ENCODE peak calls at places on chromosomes 13 and 19, in ten cellular contexts. O, T, D, P, H, W, Y, I, Q and X are unnamed samples.

GRCh38 chr19:32387701-32388392 is 17.7 kb upstream of the DPY19L3 start:
- DNase-seq in O (no peak), T (peak), D (peak), P (no peak), H (no peak), W (peak), Y (peak), I (no peak), Q (peak), X (no peak)

GRCh38 chr19:41546386-41546789 is 29.6 kb upstream of the CEACAM21 start:
- DNase-seq in O (no peak), T (no peak), D (no peak), P (peak), H (no peak), W (peak), Y (peak), I (no peak), Q (peak), X (no peak)

GRCh38 chr13:46479286-46479685 is 73.7 kb upstream of the LRCH1 start:
- DNase-seq in O (no peak), T (no peak), D (no peak), P (no peak), H (no peak), W (no peak), Y (no peak), I (no peak), Q (no peak), X (no peak)

GRCh38 chr19:48351341-48351752 is 12.4 kb downstream of the TMEM143 start:
- DNase-seq in O (no peak), T (peak), D (peak), P (peak), H (peak), W (peak), Y (peak), I (peak), Q (peak), X (no peak)

GRCh38 chr13:76783798-76784197 is 102.4 kb downstream of the KCTD12 start:
- DNase-seq in O (no peak), T (no peak), D (no peak), P (no peak), H (no peak), W (no peak), Y (no peak), I (no peak), Q (no peak), X (no peak)

GRCh38 chr19:51777570-51778460 is 16.8 kb downstream of the FPR2 start:
- DNase-seq in O (no peak), T (peak), D (peak), P (peak), H (peak), W (peak), Y (peak), I (peak), Q (peak), X (peak)

GRCh38 chr13:80048802-80049201 is 292.1 kb downstream of the SPRY2 start:
- DNase-seq in O (peak), T (peak), D (peak), P (peak), H (no peak), W (peak), Y (peak), I (peak), Q (peak), X (peak)

GRCh38 chr13:30926781-30927180 is 5.7 kb upstream of the TEX26 start:
- DNase-seq in O (no peak), T (no peak), D (no peak), P (no peak), H (no peak), W (no peak), Y (no peak), I (no peak), Q (no peak), X (no peak)

GRCh38 chr13:26494591-26494990 is 62.9 kb upstream of the WASF3 start:
- DNase-seq in O (no peak), T (no peak), D (no peak), P (no peak), H (no peak), W (no peak), Y (no peak), I (no peak), Q (no peak), X (no peak)

GRCh38 chr13:77390391-77390790 is 63.5 kb upstream of the MYCBP2 start:
- DNase-seq in O (no peak), T (no peak), D (no peak), P (no peak), H (no peak), W (no peak), Y (peak), I (no peak), Q (no peak), X (no peak)

GRCh38 chr13:74662895-74663294 is 528.7 kb upstream of the KLF12 start:
- DNase-seq in O (no peak), T (peak), D (no peak), P (no peak), H (no peak), W (peak), Y (no peak), I (peak), Q (peak), X (no peak)

GRCh38 chr19:29118384-29118783 is 94.6 kb downstream of the UQCRFS1 start:
- DNase-seq in O (no peak), T (peak), D (no peak), P (no peak), H (no peak), W (no peak), Y (no peak), I (no peak), Q (no peak), X (no peak)

GRCh38 chr13:109985871-109986270 is 199.5 kb upstream of the IRS2 start:
- DNase-seq in O (no peak), T (no peak), D (no peak), P (no peak), H (no peak), W (no peak), Y (no peak), I (no peak), Q (no peak), X (no peak)

GRCh38 chr13:109979186-109979585 is 192.8 kb upstream of the IRS2 start:
- DNase-seq in O (no peak), T (no peak), D (no peak), P (no peak), H (no peak), W (no peak), Y (no peak), I (no peak), Q (no peak), X (no peak)

GRCh38 chr13:109977212-109977968 is 191.0 kb upstream of the IRS2 start:
- DNase-seq in O (no peak), T (no peak), D (no peak), P (peak), H (no peak), W (no peak), Y (no peak), I (no peak), Q (no peak), X (no peak)

GRCh38 chr13:109976206-109976997 is 190.0 kb upstream of the IRS2 start:
- DNase-seq in O (no peak), T (no peak), D (no peak), P (no peak), H (no peak), W (no peak), Y (no peak), I (no peak), Q (no peak), X (no peak)

GRCh38 chr13:109981000-109981399 is 194.6 kb upstream of the IRS2 start:
- DNase-seq in O (no peak), T (no peak), D (no peak), P (no peak), H (no peak), W (no peak), Y (no peak), I (no peak), Q (no peak), X (no peak)
- TF ChIP-seq CTCF in O (no peak), T (no peak), D (no peak), P (no peak), H (no peak), W (no peak), Y (no peak), I (no peak), Q (no peak), X (no peak)

DNA sequence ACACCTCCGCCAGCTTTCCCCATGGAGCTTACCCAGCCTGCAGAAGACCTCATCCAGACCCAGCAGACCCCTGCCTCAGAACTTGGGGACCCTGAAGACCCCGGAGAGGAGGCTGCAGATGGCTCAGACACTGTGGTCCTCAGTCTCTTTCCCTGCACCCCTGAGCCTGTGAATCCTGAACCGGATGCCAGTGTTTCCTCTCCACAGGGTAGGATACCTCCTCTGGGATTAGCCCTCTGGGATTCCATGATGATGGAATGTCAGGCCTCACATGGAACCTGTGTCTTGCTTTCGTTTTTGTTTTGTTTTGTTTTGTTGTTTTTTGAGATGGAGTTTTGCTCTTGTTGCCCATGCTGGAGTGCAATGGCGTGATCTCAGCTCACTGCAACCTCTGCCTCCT is 1.9 kb downstream of the RFXANK start:
- DNase-seq in O (no peak), T (no peak), D (no peak), P (no peak), H (no peak), W (no peak), Y (no peak), I (no peak), Q (no peak), X (no peak)
- H3K4me3 ChIP-seq in O (no peak), T (no peak), D (no peak), P (peak), H (no peak), W (no peak), Y (peak), I (no peak), Q (no peak), X (peak)

GRCh38 chr13:21849323-21849722 is 178.4 kb downstream of the FGF9 start:
- DNase-seq in O (no peak), T (peak), D (no peak), P (no peak), H (no peak), W (peak), Y (peak), I (no peak), Q (peak), X (peak)
- TF ChIP-seq CTCF in O (peak), T (peak), D (peak), P (peak), H (peak), W (peak), Y (peak), I (peak), Q (no peak), X (peak)

DNA sequence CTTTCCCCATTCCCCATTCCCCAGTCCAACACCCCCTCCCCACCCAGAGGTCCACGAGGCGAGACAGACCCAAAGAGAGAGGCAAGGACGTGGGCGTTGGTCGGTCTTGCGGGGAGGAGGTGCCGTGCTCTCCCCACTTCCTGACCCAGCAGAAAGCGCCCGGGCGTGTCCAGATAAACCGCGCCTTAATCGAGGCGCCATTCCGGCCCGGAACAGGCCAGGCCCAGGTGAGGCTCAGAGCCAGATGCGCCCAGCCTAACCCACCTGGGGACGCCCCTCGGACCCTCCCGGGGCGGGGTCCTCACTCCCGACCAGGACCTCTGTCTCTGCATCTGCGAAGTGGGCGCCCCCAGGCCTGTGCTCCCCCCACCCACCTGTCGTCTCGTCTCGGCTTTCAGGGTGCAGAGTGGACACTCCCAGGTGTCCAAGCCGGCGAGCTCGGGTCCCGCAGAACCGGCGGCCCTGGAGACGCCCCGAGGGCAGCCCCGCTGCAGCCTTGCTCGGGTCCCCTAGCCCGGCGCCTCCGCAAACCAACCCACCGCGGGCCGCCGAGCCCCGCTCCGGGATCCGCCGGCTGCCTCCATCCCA is 5.1 kb upstream of the ONECUT3 start:
- DNase-seq in O (no peak), T (no peak), D (no peak), P (no peak), H (no peak), W (no peak), Y (no peak), I (no peak), Q (peak), X (no peak)
- H3K4me3 ChIP-seq in O (no peak), T (no peak), D (no peak), P (no peak), H (peak), W (no peak), Y (no peak), I (no peak), Q (no peak), X (no peak)

GRCh38 chr13:23718916-23719470 is 148.8 kb downstream of the TNFRSF19 start:
- DNase-seq in O (no peak), T (no peak), D (no peak), P (no peak), H (no peak), W (no peak), Y (no peak), I (no peak), Q (no peak), X (no peak)

GRCh38 chr13:23711355-23711754 is 141.1 kb downstream of the TNFRSF19 start:
- DNase-seq in O (no peak), T (no peak), D (no peak), P (no peak), H (no peak), W (no peak), Y (no peak), I (no peak), Q (no peak), X (no peak)

GRCh38 chr13:23715092-23715761 is 145.0 kb downstream of the TNFRSF19 start:
- DNase-seq in O (no peak), T (no peak), D (no peak), P (no peak), H (no peak), W (no peak), Y (no peak), I (no peak), Q (no peak), X (no peak)

GRCh38 chr13:23714672-23715071 is 144.5 kb downstream of the TNFRSF19 start:
- DNase-seq in O (no peak), T (no peak), D (no peak), P (no peak), H (no peak), W (no peak), Y (no peak), I (no peak), Q (no peak), X (no peak)

DNA sequence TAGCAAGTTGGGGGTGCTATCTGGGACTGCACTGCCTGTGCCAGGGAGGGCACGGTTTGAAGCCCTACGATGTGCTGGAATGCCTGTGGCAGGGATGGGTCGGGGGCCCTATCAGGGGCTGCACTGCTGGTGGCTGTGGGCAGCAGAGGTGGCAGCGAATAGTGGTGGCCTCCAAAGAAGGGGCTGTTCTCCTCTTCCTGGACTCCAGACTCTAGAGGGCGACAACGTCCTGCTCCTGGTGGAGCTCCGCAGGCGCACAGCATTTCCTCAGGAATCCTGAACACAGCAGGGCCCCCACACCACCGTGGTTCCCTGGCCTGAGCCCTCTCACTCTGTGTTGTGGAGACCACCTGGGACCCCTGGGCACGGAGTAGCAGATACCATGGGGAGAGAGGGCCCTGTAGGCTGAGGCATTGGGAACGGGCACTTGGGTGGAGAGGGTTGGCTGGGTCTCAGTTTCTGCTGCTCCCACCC is 145.6 kb downstream of the TNFRSF19 start:
- DNase-seq in O (no peak), T (no peak), D (no peak), P (no peak), H (peak), W (peak), Y (no peak), I (peak), Q (peak), X (no peak)
- TF ChIP-seq CTCF in O (peak), T (peak), D (peak), P (peak), H (peak), W (peak), Y (no peak), I (peak), Q (no peak), X (peak)

GRCh38 chr19:43781630-43782310 is 997 bp upstream of the KCNN4 start:
- DNase-seq in O (no peak), T (no peak), D (no peak), P (no peak), H (no peak), W (no peak), Y (no peak), I (no peak), Q (no peak), X (no peak)
- H3K4me3 ChIP-seq in O (no peak), T (no peak), D (no peak), P (no peak), H (no peak), W (no peak), Y (no peak), I (no peak), Q (no peak), X (peak)